ENCODE peak calls at places on chromosome 11, in five cellular contexts. G is lower lobe of right lung; Y is nephron progenitor cell; T is AG09319; F is CD8-positive, alpha-beta T cell. Z is an unnamed sample.

GRCh38 chr11:3865388-3866193 is 10.1 kb downstream of the STIM1 start:
- DNase-seq in G (no peak), Y (no peak), T (no peak), F (no peak), Z (no peak)

GRCh38 chr11:7490054-7490453 is 4.7 kb downstream of the OLFML1 start:
- DNase-seq in G (no peak), Y (no peak), T (peak; percentile 49), F (no peak), Z (no peak)

GRCh38 chr11:16956538-16957153 is 57.6 kb downstream of the PLEKHA7 start:
- DNase-seq in G (no peak), Y (no peak), T (no peak), F (no peak), Z (no peak)

GRCh38 chr11:93700830-93701229 is 39.3 kb downstream of the CEP295 start:
- DNase-seq in G (no peak), Y (no peak), T (no peak), F (no peak), Z (no peak)

GRCh38 chr11:133801356-133801755 is 44.0 kb downstream of the SPATA19 start:
- DNase-seq in G (no peak), Y (no peak), T (no peak), F (no peak), Z (no peak)

GRCh38 chr11:26626346-26626745 is 54.3 kb upstream of the MUC15 start:
- DNase-seq in G (no peak), Y (no peak), T (no peak), F (no peak), Z (no peak)

GRCh38 chr11:28144808-28145207 is 36.6 kb downstream of the METTL15 start:
- DNase-seq in G (no peak), Y (no peak), T (no peak), F (no peak), Z (no peak)

GRCh38 chr11:63869686-63870085 is 30.8 kb downstream of the MARK2 start:
- DNase-seq in G (no peak), Y (no peak), T (no peak), F (peak; percentile 28), Z (no peak)

GRCh38 chr11:13694115-13694514 is 25.6 kb downstream of the FAR1 start:
- DNase-seq in G (no peak), Y (no peak), T (no peak), F (no peak), Z (no peak)

GRCh38 chr11:16776716-16777115 is 38.3 kb downstream of the C11orf58 start:
- DNase-seq in G (no peak), Y (no peak), T (peak; percentile 84), F (no peak), Z (no peak)

GRCh38 chr11:73003083-73003482 is 139.0 kb downstream of the FCHSD2 start:
- DNase-seq in G (no peak), Y (no peak), T (no peak), F (no peak), Z (no peak)

GRCh38 chr11:115207166-115207591 is 297.0 kb downstream of the CADM1 start:
- DNase-seq in G (no peak), Y (no peak), T (no peak), F (no peak), Z (no peak)

GRCh38 chr11:12050470-12050891 is 42.1 kb upstream of the DKK3 start:
- DNase-seq in G (no peak), Y (no peak), T (no peak), F (no peak), Z (no peak)

GRCh38 chr11:102564110-102564509 is 33.6 kb upstream of the MMP7 start:
- DNase-seq in G (no peak), Y (no peak), T (no peak), F (no peak), Z (no peak)

GRCh38 chr11:27040302-27041115 is at the start of gene BBOX1:
- DNase-seq in G (no peak), Y (no peak), T (no peak), F (no peak), Z (no peak)

GRCh38 chr11:123483058-123483457 is 53.0 kb downstream of the GRAMD1B start:
- DNase-seq in G (no peak), Y (no peak), T (no peak), F (no peak), Z (no peak)

GRCh38 chr11:69880041-69880802 is 61.0 kb upstream of the FGF3 start:
- DNase-seq in G (peak; percentile 32), Y (no peak), T (no peak), F (no peak), Z (peak; percentile 73)

GRCh38 chr11:128022007-128022368 is 565.4 kb downstream of the ETS1 start:
- DNase-seq in G (no peak), Y (no peak), T (no peak), F (no peak), Z (no peak)

GRCh38 chr11:72808415-72808814 is 5.8 kb upstream of the ATG16L2 start:
- DNase-seq in G (no peak), Y (no peak), T (no peak), F (no peak), Z (no peak)

GRCh38 chr11:67489860-67490726 is 7.3 kb downstream of the AIP start:
- DNase-seq in G (no peak), Y (no peak), T (no peak), F (no peak), Z (no peak)

GRCh38 chr11:12420706-12421105 is 43.3 kb downstream of the PARVA start:
- DNase-seq in G (no peak), Y (no peak), T (no peak), F (no peak), Z (no peak)

GRCh38 chr11:6563121-6563619 is 40.2 kb downstream of the RRP8 start:
- DNase-seq in G (no peak), Y (no peak), T (no peak), F (no peak), Z (no peak)

GRCh38 chr11:13837286-13837685 is 125.2 kb upstream of the SPON1 start:
- DNase-seq in G (no peak), Y (no peak), T (no peak), F (no peak), Z (no peak)

GRCh38 chr11:132349806-132350733 is 979.7 kb downstream of the NTM start:
- DNase-seq in G (no peak), Y (no peak), T (no peak), F (no peak), Z (no peak)

GRCh38 chr11:73931039-73931645 is 19.7 kb upstream of the DNAJB13 start:
- DNase-seq in G (no peak), Y (peak; percentile 10), T (peak; percentile 29), F (no peak), Z (no peak)

GRCh38 chr11:15742626-15743243 is 613.6 kb downstream of the SOX6 start:
- DNase-seq in G (no peak), Y (peak; percentile 10), T (no peak), F (no peak), Z (no peak)

DNA sequence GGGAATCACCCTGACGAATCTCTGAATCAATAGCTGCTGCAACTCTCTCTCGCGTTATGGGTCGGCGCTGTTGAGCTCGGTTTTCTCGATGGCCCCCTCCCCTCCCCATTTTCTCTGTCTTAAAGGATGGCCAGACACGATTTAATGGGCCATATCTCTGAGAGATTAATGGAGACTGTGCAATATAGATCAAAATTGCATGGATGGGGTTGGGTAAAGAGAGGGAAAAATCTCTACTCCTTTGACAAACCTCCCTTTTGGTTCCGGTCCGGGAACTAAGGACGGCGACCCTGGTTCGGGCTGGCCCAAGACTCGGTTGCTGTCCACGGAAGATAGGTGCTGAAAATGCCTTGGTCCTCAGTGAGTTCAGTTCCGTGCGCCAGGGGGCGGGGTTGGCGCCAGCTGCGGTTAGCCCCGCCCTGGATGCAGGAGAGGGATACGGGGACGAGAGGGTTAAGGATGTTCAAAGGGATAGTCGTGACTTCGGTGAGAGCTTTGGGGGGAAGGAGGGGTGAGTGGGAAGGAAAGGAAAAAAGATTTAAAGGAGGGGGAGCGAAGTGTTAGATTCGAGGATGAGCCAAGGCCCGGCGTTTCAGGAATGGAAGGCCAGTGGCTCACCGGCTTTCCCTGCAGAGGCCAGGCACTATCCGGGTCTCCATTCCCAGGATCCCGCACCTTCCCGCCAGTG is 103.6 kb upstream of the HSD17B12 start:
- DNase-seq in G (no peak), Y (peak; percentile 84), T (no peak), F (no peak), Z (no peak)
- TF ChIP-seq CTCF in G (no peak), Y (peak; percentile 20), T (peak; percentile 37), F (no peak), Z (peak; percentile 70)

GRCh38 chr11:1869427-1870325 is 16.8 kb downstream of the LSP1 start:
- DNase-seq in G (peak; percentile 39), Y (no peak), T (no peak), F (no peak), Z (no peak)
- TF ChIP-seq CTCF in G (no peak), Y (no peak), T (peak; percentile 60), F (no peak), Z (no peak)

GRCh38 chr11:8768625-8769333 is 86.2 kb downstream of the RPL27A start:
- DNase-seq in G (no peak), Y (no peak), T (peak; percentile 89), F (no peak), Z (no peak)
- TF ChIP-seq CTCF in G (peak; percentile 11), Y (no peak), T (peak; percentile 66), F (no peak), Z (peak; percentile 72)

GRCh38 chr11:112437096-112437495 is 176.4 kb upstream of the PLET1 start:
- DNase-seq in G (no peak), Y (no peak), T (no peak), F (no peak), Z (no peak)

GRCh38 chr11:112439614-112440013 is 179.0 kb upstream of the PLET1 start:
- DNase-seq in G (no peak), Y (no peak), T (no peak), F (no peak), Z (no peak)

DNA sequence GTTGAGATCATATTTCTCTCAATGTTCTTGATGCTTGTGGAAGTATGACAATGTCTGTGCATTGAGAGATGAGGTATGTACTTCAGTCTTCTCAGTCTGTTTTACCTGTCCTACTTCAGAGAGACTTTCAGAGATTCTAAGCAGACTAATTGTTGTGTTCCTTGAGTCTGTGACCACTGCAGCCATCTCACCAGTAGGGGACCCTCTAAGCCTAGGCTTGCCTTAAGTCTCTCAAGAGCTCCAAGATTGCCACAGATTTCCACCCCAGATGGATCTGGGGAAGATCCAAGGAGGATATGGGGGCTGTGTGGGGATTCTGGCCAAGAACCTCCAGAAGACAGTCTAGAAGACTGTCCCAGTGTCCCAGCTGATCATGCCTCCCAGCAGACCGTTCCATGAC is 179.9 kb upstream of the PLET1 start:
- DNase-seq in G (no peak), Y (no peak), T (no peak), F (no peak), Z (no peak)
- TF ChIP-seq CTCF in G (no peak), Y (peak; percentile 33), T (no peak), F (no peak), Z (no peak)

DNA sequence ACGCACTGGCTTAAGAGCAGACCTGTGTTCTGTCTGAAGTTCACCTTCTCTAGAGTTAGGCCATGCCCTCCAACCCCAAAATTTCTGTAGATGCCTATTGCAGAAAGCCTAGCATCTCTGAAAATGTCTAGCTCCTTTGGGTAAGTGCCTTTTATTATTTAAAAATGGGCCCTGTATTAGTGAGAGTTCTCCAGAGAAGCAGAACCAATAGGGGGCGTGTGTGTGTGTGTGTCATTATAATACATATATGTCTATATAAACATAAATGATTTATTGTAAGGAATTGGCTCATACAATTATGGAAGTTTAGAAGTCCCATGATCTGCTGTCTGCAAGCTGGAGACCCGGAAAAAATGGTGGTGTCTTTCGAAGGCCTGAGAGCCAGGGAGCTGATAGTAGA is 144.7 kb downstream of the TTC17 start:
- DNase-seq in G (no peak), Y (no peak), T (no peak), F (no peak), Z (no peak)
- TF ChIP-seq CTCF in G (no peak), Y (no peak), T (no peak), F (no peak), Z (peak; percentile 19)

Z was measured in chondrocyte.